ENCODE peak calls at places on chromosomes 5 and 9, in eight cellular contexts. T is psoas muscle; V is adrenal gland; I is left ventricle myocardium inferior; C is fibroblast of lung; G is CD8-positive, alpha-beta memory T cell; B is AG04450; U is hepatocyte. Q is an unnamed sample. For H3K27me3, the result is how much of the 10 kb centered on the place peaks cover.

GRCh38 chr5:157523976-157524375 is 51.6 kb downstream of the ADAM19 start:
- DNase-seq in T (no peak), V (no peak), I (no peak), C (no peak), G (no peak), B (no peak), U (no peak), Q (no peak)

GRCh38 chr5:163846512-163846911 is 341.1 kb downstream of the MAT2B start:
- DNase-seq in T (no peak), V (no peak), I (no peak), C (peak), G (no peak), B (peak), U (no peak), Q (no peak)

GRCh38 chr5:74242516-74242915 is 398.0 kb downstream of the ENC1 start:
- DNase-seq in T (no peak), V (no peak), I (no peak), C (no peak), G (no peak), B (no peak), U (no peak), Q (no peak)

GRCh38 chr9:115758441-115758840 is 395.1 kb upstream of the PAPPA start:
- DNase-seq in T (no peak), V (no peak), I (no peak), C (no peak), G (no peak), B (no peak), U (no peak), Q (no peak)

GRCh38 chr9:93133641-93134017 is 422 bp downstream of the NINJ1 start:
- DNase-seq in T (peak), V (peak), I (peak), C (peak), G (peak), B (peak), U (peak), Q (peak)

GRCh38 chr5:156815988-156816599 is 34.0 kb upstream of the PPP1R2B start:
- DNase-seq in T (no peak), V (peak), I (no peak), C (peak), G (no peak), B (no peak), U (peak), Q (peak)

GRCh38 chr9:131609116-131609830 is 64.0 kb downstream of the PRRT1B start:
- DNase-seq in T (no peak), V (peak), I (peak), C (peak), G (no peak), B (no peak), U (peak), Q (no peak)

GRCh38 chr9:79664375-79664825 is 92.6 kb downstream of the TLE4 start:
- DNase-seq in T (no peak), V (no peak), I (no peak), C (no peak), G (no peak), B (no peak), U (no peak), Q (no peak)

GRCh38 chr5:53262348-53262970 is 152.9 kb upstream of the MOCS2 start:
- DNase-seq in T (no peak), V (peak), I (no peak), C (peak), G (no peak), B (no peak), U (peak), Q (no peak)

GRCh38 chr5:116508835-116509234 is 65.8 kb downstream of the SEMA6A start:
- DNase-seq in T (no peak), V (no peak), I (no peak), C (no peak), G (no peak), B (no peak), U (no peak), Q (no peak)

GRCh38 chr9:33044162-33044673 is 19.1 kb downstream of the DNAJA1 start:
- DNase-seq in T (peak), V (peak), I (peak), C (peak), G (peak), B (peak), U (peak), Q (peak)

GRCh38 chr5:33997331-33997983 is 10.4 kb downstream of the AMACR start:
- DNase-seq in T (peak), V (peak), I (no peak), C (peak), G (no peak), B (peak), U (peak), Q (no peak)

GRCh38 chr9:137878146-137878941 is 762 bp downstream of the CACNA1B start:
- DNase-seq in T (no peak), V (no peak), I (no peak), C (peak), G (no peak), B (no peak), U (peak), Q (no peak)

GRCh38 chr9:137397675-137398423 is 25.1 kb downstream of the EXD3 start:
- DNase-seq in T (peak), V (no peak), I (no peak), C (no peak), G (no peak), B (no peak), U (no peak), Q (peak)

GRCh38 chr9:77291714-77292113 is 114.4 kb downstream of the VPS13A start:
- DNase-seq in T (no peak), V (no peak), I (no peak), C (peak), G (no peak), B (no peak), U (peak), Q (no peak)

GRCh38 chr9:79471577-79472543 is 99.9 kb upstream of the TLE4 start:
- DNase-seq in T (peak), V (peak), I (peak), C (peak), G (no peak), B (no peak), U (peak), Q (peak)

GRCh38 chr9:102497709-102498108 is 497.4 kb upstream of the CYLC2 start:
- DNase-seq in T (no peak), V (no peak), I (no peak), C (no peak), G (no peak), B (no peak), U (no peak), Q (no peak)

GRCh38 chr9:21966140-21966851 is 27.9 kb downstream of the CDKN2A start:
- DNase-seq in T (no peak), V (no peak), I (no peak), C (no peak), G (no peak), B (no peak), U (no peak), Q (no peak)
- H3K27me3 ChIP-seq in T (under half), V (half or more), I (half or more), C (under half), G (half or more), B (under half), U (half or more), Q (half or more)

GRCh38 chr5:55530669-55531068 is 4.1 kb downstream of the PLPP1 start:
- DNase-seq in T (no peak), V (peak), I (peak), C (no peak), G (no peak), B (no peak), U (no peak), Q (no peak)
- H3K4me3 ChIP-seq in T (no peak), V (no peak), I (peak), C (no peak), G (no peak), B (no peak), U (no peak), Q (no peak)

DNA sequence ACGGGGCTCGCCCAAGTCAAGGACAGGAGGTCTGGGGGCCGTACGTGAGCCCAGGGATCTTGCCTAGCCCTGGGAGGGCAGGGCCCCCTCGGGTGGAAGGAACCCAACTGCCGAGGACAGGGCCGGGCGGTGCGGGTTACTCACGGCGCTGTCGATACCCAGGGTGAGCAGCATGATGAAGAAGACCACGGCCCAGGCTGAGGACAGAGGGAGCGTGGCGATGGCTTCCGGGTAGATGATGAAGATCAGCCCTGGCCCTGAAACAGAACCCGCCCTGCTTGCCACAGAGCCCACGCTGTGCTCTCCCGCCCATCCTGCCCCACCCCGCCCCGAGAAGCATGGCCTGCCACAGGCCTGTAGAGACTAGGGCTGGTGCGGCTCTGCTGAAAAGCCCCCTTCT is 34.1 kb downstream of the SLC6A3 start:
- DNase-seq in T (peak), V (no peak), I (peak), C (no peak), G (no peak), B (no peak), U (no peak), Q (no peak)
- H3K27me3 ChIP-seq in T (under half), V (under half), I (half or more), C (under half), G (under half), B (under half), U (under half), Q (under half)

DNA sequence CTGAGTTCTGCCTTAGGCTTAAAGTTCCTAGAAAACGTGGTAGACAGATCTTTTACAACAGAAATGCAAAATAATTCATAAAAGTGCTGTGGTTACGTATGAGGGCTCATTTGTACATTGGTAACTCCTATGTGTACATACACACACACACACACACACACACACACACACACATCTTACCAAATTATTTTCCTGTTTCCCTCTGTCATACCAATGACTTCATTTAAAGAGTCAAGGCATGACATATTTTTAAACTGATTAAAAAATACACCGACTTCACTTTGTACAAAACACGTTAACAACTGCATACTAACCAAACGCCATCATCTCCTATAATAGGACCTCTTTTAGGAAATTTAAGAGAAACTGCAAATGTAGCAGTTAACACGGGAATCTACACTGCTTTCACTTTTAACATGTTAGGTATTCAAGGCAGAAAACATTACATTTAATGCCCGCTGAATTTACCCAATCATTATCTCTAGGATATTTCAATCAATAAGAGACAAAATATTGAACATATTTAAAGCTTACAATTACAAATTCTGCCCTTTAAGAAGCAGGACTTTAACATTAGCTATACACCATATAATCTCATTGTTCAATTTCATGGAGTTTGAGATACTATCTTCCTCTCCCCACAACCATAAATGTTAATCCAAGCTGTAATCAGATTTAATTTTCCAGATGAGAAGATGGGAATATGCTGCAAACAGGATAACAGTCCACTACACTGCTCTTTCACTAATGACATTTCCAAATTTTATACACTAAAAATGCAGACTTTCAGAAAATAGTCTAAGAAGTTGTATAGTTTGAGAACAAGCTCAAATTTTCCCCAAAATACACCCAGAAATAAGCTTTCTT is 133.1 kb downstream of the DENND1A start:
- DNase-seq in T (no peak), V (no peak), I (no peak), C (no peak), G (no peak), B (no peak), U (no peak), Q (no peak)
- H3K4me3 ChIP-seq in T (no peak), V (no peak), I (no peak), C (no peak), G (no peak), B (no peak), U (no peak), Q (peak)

DNA sequence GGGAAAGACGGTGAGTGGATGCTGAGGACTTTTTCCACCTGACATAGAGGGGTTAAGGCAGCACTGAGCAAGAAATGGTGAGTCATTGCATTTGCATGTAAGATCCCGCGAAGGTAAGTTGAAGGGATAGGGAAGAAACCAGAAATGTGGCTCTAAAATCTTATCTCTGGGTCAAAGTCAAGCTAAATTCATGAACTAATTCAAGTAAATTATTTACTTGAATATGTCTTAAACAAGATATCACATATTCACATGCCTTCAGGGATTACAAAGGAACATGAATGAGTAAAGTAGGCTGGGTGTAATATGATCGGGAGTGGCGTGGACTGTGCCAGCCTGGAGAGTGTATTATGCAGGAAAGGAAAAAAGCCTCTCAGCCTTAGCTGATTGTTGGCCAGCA is 74.4 kb upstream of the EQTN start:
- DNase-seq in T (no peak), V (no peak), I (no peak), C (no peak), G (no peak), B (no peak), U (peak), Q (no peak)
- H3K27me3 ChIP-seq in T (under half), V (under half), I (under half), C (under half), G (under half), B (under half), U (under half), Q (under half)

GRCh38 chr9:136242908-136243525 is 2.6 kb downstream of the QSOX2 start:
- DNase-seq in T (no peak), V (no peak), I (no peak), C (peak), G (no peak), B (no peak), U (no peak), Q (no peak)

GRCh38 chr9:136245194-136246150 is at the start of gene QSOX2:
- DNase-seq in T (peak), V (peak), I (peak), C (peak), G (peak), B (peak), U (peak), Q (peak)

GRCh38 chr9:136244776-136245193 is 827 bp downstream of the QSOX2 start:
- DNase-seq in T (no peak), V (no peak), I (no peak), C (no peak), G (no peak), B (no peak), U (no peak), Q (no peak)

GRCh38 chr9:136243631-136244030 is 2.0 kb downstream of the QSOX2 start:
- DNase-seq in T (no peak), V (no peak), I (no peak), C (no peak), G (no peak), B (no peak), U (no peak), Q (no peak)

DNA sequence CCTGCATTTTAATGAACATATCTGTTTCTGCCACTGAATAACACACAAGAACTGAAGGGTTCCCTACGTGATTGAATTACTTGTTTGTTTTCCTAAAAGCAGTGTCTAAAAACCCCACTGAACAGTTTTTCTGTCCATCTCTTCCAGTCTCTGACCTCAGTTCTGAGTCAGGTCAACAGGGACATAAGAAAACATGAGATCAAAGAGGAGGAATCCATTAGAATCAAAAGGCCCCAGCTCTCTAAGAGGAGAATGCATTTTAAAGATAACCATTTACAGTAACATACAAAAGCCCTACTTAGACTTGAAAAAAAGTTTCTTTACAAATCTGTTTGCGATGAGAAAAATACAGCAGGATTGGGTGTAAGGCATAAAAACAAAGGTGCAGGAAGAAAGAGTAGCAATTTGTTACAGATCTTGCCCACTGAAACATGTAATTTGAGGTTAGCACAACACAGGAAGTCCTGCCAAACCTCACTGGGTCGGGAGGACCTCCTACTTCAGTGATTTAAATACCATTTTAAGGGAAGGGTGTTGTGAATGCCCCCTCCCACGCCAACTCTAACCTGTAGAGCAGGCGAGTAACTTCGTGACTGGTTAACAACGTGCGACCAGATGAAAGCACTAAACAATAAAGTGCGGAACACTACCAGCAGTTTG is 1.4 kb downstream of the QSOX2 start:
- DNase-seq in T (no peak), V (no peak), I (no peak), C (no peak), G (no peak), B (no peak), U (no peak), Q (peak)
- H3K4me3 ChIP-seq in T (peak), V (peak), I (peak), C (peak), G (peak), B (peak), U (peak), Q (peak)

GRCh38 chr5:1151316-1151715 is 39.5 kb upstream of the SLC12A7 start:
- DNase-seq in T (no peak), V (no peak), I (no peak), C (no peak), G (no peak), B (no peak), U (no peak), Q (no peak)

GRCh38 chr5:1150866-1151265 is 39.0 kb upstream of the SLC12A7 start:
- DNase-seq in T (no peak), V (no peak), I (no peak), C (no peak), G (no peak), B (no peak), U (no peak), Q (no peak)

GRCh38 chr5:1152156-1152555 is 40.3 kb upstream of the SLC12A7 start:
- DNase-seq in T (no peak), V (no peak), I (no peak), C (no peak), G (peak), B (no peak), U (no peak), Q (no peak)

GRCh38 chr5:1153428-1153827 is 41.6 kb upstream of the SLC12A7 start:
- DNase-seq in T (no peak), V (no peak), I (no peak), C (no peak), G (no peak), B (no peak), U (no peak), Q (no peak)

GRCh38 chr5:1152771-1153282 is 41.0 kb upstream of the SLC12A7 start:
- DNase-seq in T (no peak), V (no peak), I (no peak), C (no peak), G (no peak), B (no peak), U (peak), Q (no peak)
- H3K27me3 ChIP-seq in T (under half), V (under half), I (under half), C (under half), G (under half), B (under half), U (under half), Q (under half)

DNA sequence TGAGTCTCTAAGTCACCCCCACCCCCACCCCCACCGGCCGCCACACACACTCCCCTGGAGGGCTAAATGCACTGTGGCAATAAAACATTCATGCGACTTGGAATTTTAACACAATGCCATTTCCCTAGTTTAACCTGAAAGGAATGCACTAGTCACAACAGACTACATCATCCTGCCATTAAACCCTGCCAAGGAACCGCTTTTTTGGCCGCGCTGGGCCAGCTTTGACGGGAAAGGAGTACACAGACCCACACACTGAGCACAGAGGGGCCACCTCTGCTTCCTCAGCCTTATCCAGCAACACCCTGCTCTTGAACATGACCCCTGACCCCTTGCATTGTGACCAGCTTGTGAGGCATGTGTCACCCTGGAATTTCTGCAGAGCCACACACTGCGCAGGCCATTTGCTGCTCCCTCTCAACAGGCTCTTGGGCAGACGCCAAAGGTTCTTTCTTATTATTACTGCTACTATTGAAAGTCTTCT is 165.3 kb downstream of the BNC2 start:
- DNase-seq in T (peak), V (peak), I (peak), C (peak), G (no peak), B (peak), U (peak), Q (no peak)
- H3K4me3 ChIP-seq in T (peak), V (peak), I (peak), C (peak), G (no peak), B (peak), U (no peak), Q (no peak)

GRCh38 chr9:108035485-108035884 is 545.9 kb upstream of the KLF4 start:
- DNase-seq in T (no peak), V (no peak), I (no peak), C (peak), G (no peak), B (no peak), U (no peak), Q (no peak)
- H3K27me3 ChIP-seq in T (under half), V (under half), I (under half), C (under half), G (under half), B (under half), U (under half), Q (under half)

GRCh38 chr9:95504053-95504963 is 12.5 kb downstream of the PTCH1 start:
- DNase-seq in T (no peak), V (no peak), I (no peak), C (peak), G (no peak), B (no peak), U (peak), Q (no peak)

GRCh38 chr9:95505676-95506437 is 10.9 kb downstream of the PTCH1 start:
- DNase-seq in T (peak), V (no peak), I (peak), C (peak), G (no peak), B (no peak), U (peak), Q (no peak)

GRCh38 chr9:95503369-95503768 is 13.4 kb downstream of the PTCH1 start:
- DNase-seq in T (no peak), V (no peak), I (no peak), C (no peak), G (no peak), B (no peak), U (no peak), Q (no peak)

GRCh38 chr9:95506438-95506691 is 10.4 kb downstream of the PTCH1 start:
- DNase-seq in T (no peak), V (peak), I (peak), C (peak), G (no peak), B (no peak), U (peak), Q (no peak)

GRCh38 chr9:95505072-95505471 is 11.7 kb downstream of the PTCH1 start:
- DNase-seq in T (no peak), V (no peak), I (no peak), C (no peak), G (no peak), B (no peak), U (no peak), Q (no peak)
- H3K4me3 ChIP-seq in T (peak), V (no peak), I (peak), C (peak), G (peak), B (peak), U (peak), Q (peak)